ENCODE peak calls at places on chromosomes 4 and X, in four cellular contexts. V is K562, E is HCT116, K is HepG2. H is an unnamed sample.

GRCh38 chr4:20840648-20841190 is 140.5 kb downstream of the PACRGL start:
- DNase-seq in V (no peak), E (no peak), K (no peak), H (no peak)

GRCh38 chr4:153764611-153765368 is 5.0 kb upstream of the RNF175 start:
- DNase-seq in V (no peak), E (no peak), K (no peak), H (no peak)

GRCh38 chr4:11483076-11483475 is 54.4 kb upstream of the HS3ST1 start:
- DNase-seq in V (no peak), E (no peak), K (no peak), H (no peak)

GRCh38 chrX:18676050-18676449 is 4.1 kb upstream of the RS1 start:
- DNase-seq in V (no peak), E (no peak), K (no peak), H (no peak)

GRCh38 chrX:40055495-40055894 is 42.3 kb downstream of the BCOR start:
- DNase-seq in V (no peak), E (no peak), K (no peak), H (no peak)

GRCh38 chr4:67549123-67549522 is 3.8 kb upstream of the CENPC start:
- DNase-seq in V (no peak), E (no peak), K (peak), H (no peak)

GRCh38 chrX:112687189-112687691 is 7.5 kb upstream of the LHFPL1 start:
- DNase-seq in V (no peak), E (no peak), K (no peak), H (no peak)

GRCh38 chr4:11418610-11419009 is 10.1 kb downstream of the HS3ST1 start:
- DNase-seq in V (no peak), E (no peak), K (no peak), H (no peak)

GRCh38 chr4:86233681-86234080 is 126.2 kb downstream of the MAPK10 start:
- DNase-seq in V (no peak), E (no peak), K (no peak), H (no peak)

GRCh38 chr4:113825272-113825671 is 63.7 kb upstream of the CAMK2D start:
- DNase-seq in V (no peak), E (no peak), K (no peak), H (no peak)

GRCh38 chr4:154024097-154024496 is 235.2 kb upstream of the SFRP2 start:
- DNase-seq in V (no peak), E (no peak), K (no peak), H (no peak)

GRCh38 chr4:113153529-113154101 is 104.2 kb downstream of the ANK2 start:
- DNase-seq in V (no peak), E (no peak), K (peak), H (no peak)

GRCh38 chr4:59091376-59092142 is 1981.4 kb upstream of the IGFBP7 start:
- DNase-seq in V (no peak), E (no peak), K (no peak), H (no peak)

GRCh38 chr4:123856689-123857545 is 460.3 kb downstream of the SPRY1 start:
- DNase-seq in V (no peak), E (no peak), K (peak), H (peak)

GRCh38 chr4:76589402-76589801 is 154.4 kb downstream of the SHROOM3 start:
- DNase-seq in V (no peak), E (no peak), K (no peak), H (no peak)

GRCh38 chr4:7021930-7022658 is 21.1 kb upstream of the TADA2B start:
- DNase-seq in V (no peak), E (no peak), K (no peak), H (peak)

GRCh38 chrX:34631826-34632225 is 25.3 kb downstream of the TMEM47 start:
- DNase-seq in V (no peak), E (no peak), K (no peak), H (no peak)

GRCh38 chrX:63424063-63424462 is 72.9 kb upstream of the SPIN4 start:
- DNase-seq in V (no peak), E (peak), K (no peak), H (no peak)

GRCh38 chr4:100590308-100590707 is 72.5 kb upstream of the EMCN start:
- DNase-seq in V (no peak), E (no peak), K (no peak), H (no peak)

GRCh38 chrX:130825509-130825908 is 77.5 kb downstream of the ENOX2 start:
- DNase-seq in V (no peak), E (no peak), K (no peak), H (no peak)

GRCh38 chrX:1392376-1393130 is 640 bp upstream of the SLC25A6 start:
- DNase-seq in V (peak), E (no peak), K (no peak), H (no peak)

GRCh38 chrX:1084689-1085088 is 127.8 kb downstream of the CRLF2 start:
- DNase-seq in V (no peak), E (no peak), K (no peak), H (no peak)

GRCh38 chrX:119635799-119636198 is 29.6 kb upstream of the NKRF start:
- DNase-seq in V (no peak), E (no peak), K (no peak), H (no peak)

GRCh38 chr4:23700197-23700596 is 189.7 kb downstream of the PPARGC1A start:
- DNase-seq in V (no peak), E (no peak), K (no peak), H (no peak)

GRCh38 chr4:107122736-107123135 is 86.6 kb upstream of the DKK2 start:
- DNase-seq in V (no peak), E (no peak), K (no peak), H (no peak)

GRCh38 chr4:107966903-107967302 is 22.8 kb upstream of the HADH start:
- DNase-seq in V (no peak), E (no peak), K (no peak), H (no peak)

GRCh38 chrX:13215729-13216128 is 104.1 kb downstream of the ATXN3L start:
- DNase-seq in V (no peak), E (no peak), K (no peak), H (no peak)

GRCh38 chr4:136599890-136600289 is 932.4 kb downstream of the PCDH18 start:
- DNase-seq in V (no peak), E (no peak), K (peak), H (no peak)

GRCh38 chrX:75968293-75968692 is 183.2 kb upstream of the MAGEE2 start:
- DNase-seq in V (no peak), E (peak), K (peak), H (no peak)

DNA sequence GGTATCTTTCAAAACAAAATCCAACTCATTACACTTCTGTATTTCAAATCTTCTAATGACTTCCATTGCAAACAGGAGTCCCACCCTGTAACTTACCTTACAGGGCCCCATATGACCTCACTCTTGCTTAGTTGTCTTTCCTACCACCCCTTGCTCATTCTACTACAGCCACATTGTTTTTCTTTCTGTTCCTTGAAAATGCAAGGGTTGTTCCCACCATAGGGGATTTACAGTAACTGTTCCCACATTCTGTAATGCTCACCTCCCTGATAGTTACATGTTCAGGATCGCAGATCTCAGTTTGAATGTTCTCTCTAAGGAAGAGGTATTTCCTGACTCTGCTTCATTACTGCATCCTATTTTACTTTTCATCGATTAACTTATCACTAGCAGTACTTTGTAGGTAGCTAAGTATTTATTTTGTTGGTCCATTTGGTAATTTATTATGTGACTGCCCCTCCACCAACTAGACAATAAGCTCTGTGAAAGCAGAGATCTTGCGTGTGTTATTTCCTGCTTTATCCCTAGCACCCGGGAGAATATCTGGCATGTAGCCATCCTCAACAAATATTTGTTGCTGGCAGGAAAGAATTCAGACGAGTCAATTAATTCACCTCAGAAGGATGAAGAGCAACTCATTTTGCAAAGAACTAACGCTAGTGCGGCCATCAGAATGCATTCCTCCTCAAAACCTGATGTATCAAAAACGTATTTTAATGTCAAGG is 21.4 kb downstream of the MAOB start:
- DNase-seq in V (no peak), E (peak), K (peak), H (no peak)
- TF ChIP-seq TCF7L2 in V (no peak), E (no peak), K (no peak), H (no peak)

DNA sequence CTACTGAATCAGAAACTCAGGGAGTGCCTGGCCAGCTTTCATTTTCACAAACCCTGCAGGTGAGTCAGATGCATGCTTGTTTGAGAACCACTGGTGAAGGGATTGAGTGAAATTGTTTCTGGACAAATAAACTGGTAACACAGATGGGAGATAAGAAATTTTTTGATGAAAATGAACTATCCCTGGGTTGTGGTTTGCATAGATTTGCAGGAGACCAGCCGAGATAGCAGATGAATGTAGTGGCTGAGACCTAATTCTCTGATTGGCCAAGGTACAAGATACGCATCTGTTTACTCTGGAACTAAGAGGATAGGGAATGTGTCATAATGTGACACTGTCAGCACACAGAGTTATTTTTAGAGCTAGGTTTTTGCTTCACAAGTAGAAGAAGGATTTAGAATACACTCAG is 117.8 kb upstream of the NOCT start:
- DNase-seq in V (no peak), E (no peak), K (peak), H (peak)
- TF ChIP-seq CTCF in V (no peak), E (no peak), K (no peak), H (no peak)

GRCh38 chr4:81565137-81565870 is 93.6 kb upstream of the RASGEF1B start:
- DNase-seq in V (no peak), E (no peak), K (no peak), H (no peak)
- TF ChIP-seq POLR2AphosphoS5 in V (no peak), E (no peak), K (no peak), H (no peak)

DNA sequence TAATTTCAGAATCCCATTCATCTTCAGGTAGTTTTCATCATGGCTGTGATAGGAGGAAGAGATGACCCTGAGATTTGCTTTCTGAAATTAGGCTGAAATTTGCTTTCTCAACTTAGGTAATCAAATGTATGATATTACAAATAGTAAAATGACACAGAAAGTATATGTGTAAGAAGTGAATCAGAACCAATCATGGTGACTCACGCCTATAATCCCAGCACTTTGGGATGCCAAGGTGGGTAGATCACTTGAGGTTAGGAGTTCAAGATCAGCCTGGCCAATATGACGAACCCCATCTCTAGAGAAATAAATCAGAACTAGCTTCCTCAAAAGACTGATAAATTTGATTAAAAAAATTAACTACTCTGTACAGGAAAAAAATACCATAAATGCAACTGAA is 555.4 kb downstream of the STPG2 start:
- DNase-seq in V (no peak), E (peak), K (no peak), H (no peak)
- TF ChIP-seq TCF7L2 in V (no peak), E (no peak), K (no peak), H (no peak)

GRCh38 chr4:147730333-147730732 is 1.6 kb upstream of the ARHGAP10 start:
- DNase-seq in V (no peak), E (no peak), K (peak), H (no peak)
- TF ChIP-seq CTCF in V (no peak), E (no peak), K (no peak), H (no peak)

DNA sequence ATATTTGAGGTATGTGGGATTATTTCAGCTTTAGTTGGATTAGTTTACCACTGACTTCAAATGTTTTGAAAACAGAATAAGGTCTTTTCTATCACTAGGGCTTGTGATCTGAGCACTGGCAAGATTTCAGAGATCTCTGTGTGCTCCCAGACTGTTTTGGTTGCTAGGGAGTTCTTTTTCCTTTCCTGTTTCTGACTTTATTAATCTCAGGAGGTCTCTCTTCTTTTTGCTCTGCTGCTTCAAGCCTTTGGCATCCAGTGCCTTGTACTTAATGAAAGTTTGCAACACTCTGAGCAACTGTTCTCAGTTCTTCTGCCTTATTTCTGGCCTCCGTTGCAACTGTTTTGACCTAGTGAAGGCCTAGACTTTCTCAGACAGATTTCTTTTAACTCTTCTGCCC is 32.1 kb upstream of the PAQR3 start:
- DNase-seq in V (no peak), E (no peak), K (no peak), H (no peak)
- TF ChIP-seq POLR2AphosphoS5 in V (no peak), E (no peak), K (no peak), H (no peak)

GRCh38 chr4:110787781-110788180 is 164.9 kb upstream of the PITX2 start:
- DNase-seq in V (no peak), E (no peak), K (no peak), H (no peak)

GRCh38 chr4:110793890-110794588 is 171.2 kb upstream of the PITX2 start:
- DNase-seq in V (no peak), E (no peak), K (no peak), H (no peak)

GRCh38 chr4:110798682-110799081 is 175.8 kb upstream of the PITX2 start:
- DNase-seq in V (no peak), E (no peak), K (no peak), H (no peak)

GRCh38 chr4:110792036-110792435 is 169.2 kb upstream of the PITX2 start:
- DNase-seq in V (no peak), E (no peak), K (no peak), H (no peak)

GRCh38 chr4:110793381-110793801 is 170.5 kb upstream of the PITX2 start:
- DNase-seq in V (no peak), E (peak), K (no peak), H (no peak)
- TF ChIP-seq TCF7L2 in V (no peak), E (peak), K (no peak), H (no peak)

H was measured in Panc1.